ENCODE peak calls at places on chromosomes 2 and 18, in six cellular contexts. J, T, R, S, G and W are unnamed samples.

GRCh38 chr2:111667542-111668273 is 216.3 kb downstream of the ANAPC1 start:
- DNase-seq in J (no peak), T (no peak), R (no peak), S (no peak), G (peak; percentile 75), W (peak; percentile 27)

GRCh38 chr2:120740765-120741513 is 5.3 kb downstream of the GLI2 start:
- DNase-seq in J (no peak), T (no peak), R (peak; percentile 23), S (no peak), G (peak; percentile 28), W (peak; percentile 67)

GRCh38 chr2:172451923-172452322 is 24.5 kb downstream of the ITGA6 start:
- DNase-seq in J (no peak), T (no peak), R (no peak), S (no peak), G (no peak), W (no peak)

GRCh38 chr2:14401838-14402237 is 230.7 kb upstream of the LRATD1 start:
- DNase-seq in J (no peak), T (no peak), R (no peak), S (no peak), G (no peak), W (peak; percentile 42)

GRCh38 chr2:105042189-105042588 is 4.3 kb downstream of the MRPS9 start:
- DNase-seq in J (no peak), T (no peak), R (no peak), S (no peak), G (no peak), W (no peak)

GRCh38 chr2:137888845-137889244 is 75.4 kb upstream of the HNMT start:
- DNase-seq in J (peak; percentile 32), T (peak; percentile 19), R (no peak), S (no peak), G (peak; percentile 30), W (peak; percentile 50)

GRCh38 chr2:147846382-147847081 is 1.7 kb downstream of the ACVR2A start:
- DNase-seq in J (no peak), T (no peak), R (no peak), S (no peak), G (peak; percentile 9), W (peak; percentile 16)

GRCh38 chr2:151239624-151240023 is 22.0 kb downstream of the RBM43 start:
- DNase-seq in J (no peak), T (no peak), R (no peak), S (no peak), G (no peak), W (no peak)

GRCh38 chr2:214652473-214652872 is 157.0 kb downstream of the BARD1 start:
- DNase-seq in J (no peak), T (no peak), R (no peak), S (no peak), G (no peak), W (no peak)

GRCh38 chr2:239903210-239903609 is 121.9 kb downstream of the NDUFA10 start:
- DNase-seq in J (no peak), T (no peak), R (no peak), S (no peak), G (no peak), W (no peak)

GRCh38 chr2:241724975-241725870 is 9.2 kb upstream of the D2HGDH start:
- DNase-seq in J (no peak), T (no peak), R (no peak), S (no peak), G (no peak), W (peak; percentile 23)

GRCh38 chr2:71494091-71494490 is 40.7 kb downstream of the DYSF start:
- DNase-seq in J (no peak), T (no peak), R (no peak), S (no peak), G (no peak), W (no peak)

GRCh38 chr18:39681061-39681460 is 2115.5 kb upstream of the CELF4 start:
- DNase-seq in J (no peak), T (no peak), R (no peak), S (no peak), G (no peak), W (no peak)

GRCh38 chr2:192128655-192129054 is 66.1 kb downstream of the TMEFF2 start:
- DNase-seq in J (no peak), T (no peak), R (no peak), S (no peak), G (no peak), W (no peak)

GRCh38 chr18:63342206-63342605 is 22.6 kb upstream of the BCL2 start:
- DNase-seq in J (peak; percentile 61), T (no peak), R (peak; percentile 47), S (no peak), G (peak; percentile 59), W (peak; percentile 58)

GRCh38 chr18:40877096-40877495 is 1077.9 kb upstream of the PIK3C3 start:
- DNase-seq in J (no peak), T (no peak), R (no peak), S (no peak), G (peak; percentile 84), W (no peak)

GRCh38 chr2:55012648-55013484 is 37.4 kb downstream of the RTN4 start:
- DNase-seq in J (no peak), T (no peak), R (no peak), S (no peak), G (no peak), W (no peak)

GRCh38 chr18:58952871-58953270 is 88.2 kb downstream of the ZNF532 start:
- DNase-seq in J (no peak), T (no peak), R (no peak), S (no peak), G (no peak), W (no peak)

GRCh38 chr2:162126145-162126926 is 25.7 kb downstream of the GCG start:
- DNase-seq in J (peak; percentile 48), T (no peak), R (no peak), S (peak; percentile 64), G (no peak), W (no peak)

GRCh38 chr2:12052771-12053170 is 306.3 kb downstream of the LPIN1 start:
- DNase-seq in J (no peak), T (no peak), R (no peak), S (peak; percentile 37), G (no peak), W (no peak)

GRCh38 chr2:118102433-118103082 is 14.3 kb downstream of the INSIG2 start:
- DNase-seq in J (no peak), T (no peak), R (no peak), S (no peak), G (peak; percentile 55), W (no peak)

GRCh38 chr2:109385506-109385905 is 228.3 kb downstream of the SEPTIN10 start:
- DNase-seq in J (no peak), T (no peak), R (no peak), S (peak; percentile 21), G (no peak), W (no peak)

GRCh38 chr2:206548383-206548782 is 93.9 kb upstream of the FAM237A start:
- DNase-seq in J (no peak), T (no peak), R (no peak), S (no peak), G (no peak), W (no peak)

GRCh38 chr2:209936106-209936663 is 66.3 kb upstream of the RPE start:
- DNase-seq in J (no peak), T (no peak), R (no peak), S (no peak), G (no peak), W (no peak)

GRCh38 chr18:34880882-34881852 is 160.0 kb upstream of the MAPRE2 start:
- DNase-seq in J (no peak), T (no peak), R (no peak), S (no peak), G (peak; percentile 47), W (no peak)

GRCh38 chr2:27955762-27956161 is 65.2 kb downstream of the BABAM2 start:
- DNase-seq in J (no peak), T (no peak), R (no peak), S (no peak), G (peak; percentile 64), W (no peak)

GRCh38 chr2:109208071-109208950 is 79.3 kb downstream of the SH3RF3 start:
- DNase-seq in J (peak; percentile 28), T (no peak), R (no peak), S (no peak), G (peak; percentile 80), W (peak; percentile 36)

GRCh38 chr2:197707316-197708213 is 2.4 kb downstream of the MARS2 start:
- DNase-seq in J (peak; percentile 50), T (no peak), R (no peak), S (no peak), G (peak; percentile 74), W (peak; percentile 28)

GRCh38 chr2:71943238-71944182 is 204.2 kb downstream of the CYP26B1 start:
- DNase-seq in J (no peak), T (peak; percentile 53), R (peak; percentile 29), S (no peak), G (no peak), W (peak; percentile 4)

GRCh38 chr2:227528803-227529202 is 56.8 kb downstream of the AGFG1 start:
- DNase-seq in J (no peak), T (no peak), R (no peak), S (no peak), G (no peak), W (no peak)

GRCh38 chr2:85589982-85590791 is 5.4 kb upstream of the RNF181 start:
- DNase-seq in J (no peak), T (no peak), R (no peak), S (no peak), G (peak; percentile 57), W (no peak)

GRCh38 chr18:9722691-9723090 is 14.6 kb downstream of the RAB31 start:
- DNase-seq in J (peak; percentile 29), T (no peak), R (no peak), S (no peak), G (no peak), W (peak; percentile 47)

GRCh38 chr2:235845245-235845644 is 322.9 kb downstream of the GBX2 start:
- DNase-seq in J (no peak), T (no peak), R (no peak), S (no peak), G (no peak), W (no peak)

GRCh38 chr2:95323347-95324155 is 26.4 kb downstream of the KCNIP3 start:
- DNase-seq in J (peak; percentile 19), T (no peak), R (no peak), S (no peak), G (peak; percentile 54), W (peak; percentile 87)

GRCh38 chr2:104213758-104214157 is 640.2 kb upstream of the POU3F3 start:
- DNase-seq in J (no peak), T (no peak), R (no peak), S (no peak), G (no peak), W (peak; percentile 24)